ENCODE peak calls at places on chromosomes 5 and 9, in four cellular contexts. X is NCI-H1694 treated with DMSO at 0.1 percent for 48 hours, F is HTR-8/SVneo, I is H9. M is an unnamed sample.

GRCh38 chr5:83026930-83027687 is 50.1 kb downstream of the TMEM167A start:
- DNase-seq in F (no peak), I (peak), X (no peak), M (no peak)

GRCh38 chr5:76379316-76379715 is 23.8 kb upstream of the IQGAP2 start:
- DNase-seq in I (no peak), X (no peak), F (no peak), M (no peak)

GRCh38 chr5:90503596-90503995 is 25.8 kb downstream of the LYSMD3 start:
- DNase-seq in I (no peak), F (no peak), X (no peak), M (no peak)

GRCh38 chr9:134315716-134316443 is 10.4 kb upstream of the RXRA start:
- DNase-seq in F (no peak), X (no peak), I (no peak), M (no peak)

GRCh38 chr5:53260446-53260845 is 150.9 kb upstream of the MOCS2 start:
- DNase-seq in F (no peak), X (no peak), I (no peak), M (no peak)

GRCh38 chr5:31987985-31988710 is 186.0 kb downstream of the GOLPH3 start:
- DNase-seq in I (no peak), X (no peak), F (peak), M (no peak)

GRCh38 chr5:142671801-142672200 is 14.1 kb downstream of the FGF1 start:
- DNase-seq in F (no peak), X (no peak), I (no peak), M (no peak)

GRCh38 chr5:37696190-37697021 is 143.4 kb downstream of the GDNF start:
- DNase-seq in X (no peak), I (no peak), F (peak), M (no peak)

GRCh38 chr5:74765201-74765600 is 1.7 kb downstream of the GFM2 start:
- DNase-seq in F (no peak), I (no peak), X (no peak), M (no peak)

GRCh38 chr5:35647712-35648111 is 30.0 kb downstream of the SPEF2 start:
- DNase-seq in X (no peak), I (no peak), F (no peak), M (no peak)

GRCh38 chr9:5712651-5713360 is 83.9 kb downstream of the RIC1 start:
- DNase-seq in F (no peak), I (no peak), X (no peak), M (no peak)

GRCh38 chr9:125558453-125559084 is 148.4 kb downstream of the MAPKAP1 start:
- DNase-seq in I (peak), X (peak), F (peak), M (peak)

GRCh38 chr9:108083796-108084352 is 594.3 kb upstream of the KLF4 start:
- DNase-seq in X (no peak), F (no peak), I (no peak), M (no peak)

GRCh38 chr5:127254729-127255284 is 35.8 kb upstream of the MEGF10 start:
- DNase-seq in F (no peak), X (no peak), I (no peak), M (no peak)

GRCh38 chr9:81690251-81690851 is 1.0 kb upstream of the TLE1 start:
- DNase-seq in X (no peak), I (peak), F (peak), M (no peak)

GRCh38 chr5:124995451-124995850 is 249.0 kb upstream of the ZNF608 start:
- DNase-seq in I (no peak), F (no peak), X (no peak), M (no peak)

GRCh38 chr9:125538092-125538473 is 168.9 kb downstream of the MAPKAP1 start:
- DNase-seq in I (no peak), X (peak), F (peak), M (no peak)

GRCh38 chr9:130226112-130226511 is 39.4 kb upstream of the HMCN2 start:
- DNase-seq in X (no peak), I (no peak), F (no peak), M (no peak)

GRCh38 chr5:27328480-27328879 is 290.1 kb upstream of the CDH9 start:
- DNase-seq in F (peak), X (no peak), I (no peak), M (no peak)

GRCh38 chr5:68661237-68661636 is 432.6 kb upstream of the SLC30A5 start:
- DNase-seq in X (no peak), F (peak), I (peak), M (no peak)

GRCh38 chr9:28024616-28025147 is 451.4 kb upstream of the C9orf72 start:
- DNase-seq in I (no peak), F (no peak), X (peak), M (no peak)

GRCh38 chr9:87678650-87679355 is 47.1 kb upstream of the CTSL start:
- DNase-seq in I (peak), F (peak), X (peak), M (peak)

GRCh38 chr5:59034498-59035186 is 451.8 kb downstream of the RAB3C start:
- DNase-seq in X (peak), F (no peak), I (no peak), M (peak)

GRCh38 chr5:12772276-12772675 is 868.0 kb upstream of the CTNND2 start:
- DNase-seq in F (no peak), X (no peak), I (no peak), M (no peak)

GRCh38 chr9:134559013-134559412 is 82.6 kb upstream of the COL5A1 start:
- DNase-seq in X (no peak), F (no peak), I (peak), M (no peak)

GRCh38 chr9:120841930-120842684 is 615 bp downstream of the PSMD5 start:
- DNase-seq in X (no peak), F (peak), I (no peak), M (no peak)

GRCh38 chr5:73312146-73312871 is 136.3 kb downstream of the FOXD1 start:
- DNase-seq in I (peak), X (no peak), F (no peak), M (no peak)